ENCODE peak calls at places on chromosomes 1 and 21, in eight cellular contexts. One of them, this sample, is unnamed.

GRCh38 chr1:183279835-183280234 is 93.8 kb downstream of the LAMC2 start:
- DNase-seq in pancreas: no peak
- DNase-seq in body of pancreas: no peak
- DNase-seq in GM23338: no peak
- DNase-seq in IMR-90: peak; percentile 88
- DNase-seq in foreskin keratinocyte: peak; percentile 95
- DNase-seq in A549: no peak
- DNase-seq in OCI-LY7: no peak
- DNase-seq in this sample: peak; percentile 41

GRCh38 chr1:234604726-234605492 is 5.1 kb downstream of the IRF2BP2 start:
- DNase-seq in pancreas: no peak
- DNase-seq in body of pancreas: no peak
- DNase-seq in GM23338: no peak
- DNase-seq in IMR-90: peak; percentile 83
- DNase-seq in foreskin keratinocyte: no peak
- DNase-seq in A549: no peak
- DNase-seq in OCI-LY7: no peak
- DNase-seq in this sample: no peak

GRCh38 chr1:206727981-206728380 is 42.6 kb upstream of the IL19 start:
- DNase-seq in pancreas: no peak
- DNase-seq in body of pancreas: no peak
- DNase-seq in GM23338: no peak
- DNase-seq in IMR-90: no peak
- DNase-seq in foreskin keratinocyte: no peak
- DNase-seq in A549: no peak
- DNase-seq in OCI-LY7: no peak
- DNase-seq in this sample: no peak

GRCh38 chr21:37060296-37060695 is 12.6 kb downstream of the PIGP start:
- DNase-seq in pancreas: no peak
- DNase-seq in body of pancreas: peak; percentile 41
- DNase-seq in GM23338: peak; percentile 80
- DNase-seq in IMR-90: peak; percentile 98
- DNase-seq in foreskin keratinocyte: peak; percentile 73
- DNase-seq in A549: peak; percentile 78
- DNase-seq in OCI-LY7: peak; percentile 26
- DNase-seq in this sample: peak; percentile 27

GRCh38 chr1:230277201-230277771 is 148.8 kb downstream of the PGBD5 start:
- DNase-seq in pancreas: no peak
- DNase-seq in body of pancreas: no peak
- DNase-seq in GM23338: peak; percentile 97
- DNase-seq in IMR-90: no peak
- DNase-seq in foreskin keratinocyte: no peak
- DNase-seq in A549: no peak
- DNase-seq in OCI-LY7: peak; percentile 73
- DNase-seq in this sample: no peak

GRCh38 chr1:7265771-7266371 is 480.6 kb downstream of the CAMTA1 start:
- DNase-seq in pancreas: peak; percentile 96
- DNase-seq in body of pancreas: peak; percentile 91
- DNase-seq in GM23338: no peak
- DNase-seq in IMR-90: peak; percentile 97
- DNase-seq in foreskin keratinocyte: peak; percentile 94
- DNase-seq in A549: peak; percentile 90
- DNase-seq in OCI-LY7: no peak
- DNase-seq in this sample: no peak

GRCh38 chr1:110058591-110058990 is 11.9 kb downstream of the ALX3 start:
- DNase-seq in pancreas: no peak
- DNase-seq in body of pancreas: no peak
- DNase-seq in GM23338: no peak
- DNase-seq in IMR-90: no peak
- DNase-seq in foreskin keratinocyte: no peak
- DNase-seq in A549: no peak
- DNase-seq in OCI-LY7: no peak
- DNase-seq in this sample: no peak

GRCh38 chr1:204782118-204782700 is 88.5 kb upstream of the NFASC start:
- DNase-seq in pancreas: no peak
- DNase-seq in body of pancreas: no peak
- DNase-seq in GM23338: no peak
- DNase-seq in IMR-90: peak; percentile 4
- DNase-seq in foreskin keratinocyte: peak; percentile 10
- DNase-seq in A549: no peak
- DNase-seq in OCI-LY7: no peak
- DNase-seq in this sample: no peak

GRCh38 chr21:39681845-39682244 is 63.1 kb upstream of the IGSF5 start:
- DNase-seq in pancreas: no peak
- DNase-seq in body of pancreas: no peak
- DNase-seq in GM23338: no peak
- DNase-seq in IMR-90: peak; percentile 13
- DNase-seq in foreskin keratinocyte: peak; percentile 69
- DNase-seq in A549: no peak
- DNase-seq in OCI-LY7: no peak
- DNase-seq in this sample: no peak

GRCh38 chr1:11924334-11925195 is 1.7 kb downstream of the KIAA2013 start:
- DNase-seq in pancreas: no peak
- DNase-seq in body of pancreas: no peak
- DNase-seq in GM23338: no peak
- DNase-seq in IMR-90: no peak
- DNase-seq in foreskin keratinocyte: no peak
- DNase-seq in A549: no peak
- DNase-seq in OCI-LY7: peak; percentile 53
- DNase-seq in this sample: no peak

GRCh38 chr21:31912501-31912900 is 39.7 kb downstream of the HUNK start:
- DNase-seq in pancreas: no peak
- DNase-seq in body of pancreas: no peak
- DNase-seq in GM23338: no peak
- DNase-seq in IMR-90: no peak
- DNase-seq in foreskin keratinocyte: no peak
- DNase-seq in A549: no peak
- DNase-seq in OCI-LY7: no peak
- DNase-seq in this sample: no peak
- H3K4me1 ChIP-seq in pancreas: peaks cover 27% of the 10 kb centered on the region
- H3K4me1 ChIP-seq in body of pancreas: peaks cover 64% of the 10 kb centered on the region
- H3K4me1 ChIP-seq in GM23338: peaks cover 65% of the 10 kb centered on the region
- H3K4me1 ChIP-seq in IMR-90: peaks cover 25% of the 10 kb centered on the region
- H3K4me1 ChIP-seq in foreskin keratinocyte: peaks cover 8% of the 10 kb centered on the region
- H3K4me1 ChIP-seq in A549: peaks cover 3% of the 10 kb centered on the region
- H3K4me1 ChIP-seq in OCI-LY7: no peaks in the 10 kb centered on the region
- H3K4me1 ChIP-seq in this sample: no peaks in the 10 kb centered on the region

GRCh38 chr1:158983235-158983634 is 26.5 kb upstream of the IFI16 start:
- DNase-seq in pancreas: no peak
- DNase-seq in body of pancreas: no peak
- DNase-seq in GM23338: no peak
- DNase-seq in IMR-90: no peak
- DNase-seq in foreskin keratinocyte: no peak
- DNase-seq in A549: no peak
- DNase-seq in OCI-LY7: no peak
- DNase-seq in this sample: no peak

GRCh38 chr1:158984386-158984785 is 25.3 kb upstream of the IFI16 start:
- DNase-seq in pancreas: no peak
- DNase-seq in body of pancreas: no peak
- DNase-seq in GM23338: no peak
- DNase-seq in IMR-90: no peak
- DNase-seq in foreskin keratinocyte: no peak
- DNase-seq in A549: no peak
- DNase-seq in OCI-LY7: no peak
- DNase-seq in this sample: no peak

GRCh38 chr1:158972841-158973240 is 36.9 kb upstream of the IFI16 start:
- DNase-seq in pancreas: no peak
- DNase-seq in body of pancreas: no peak
- DNase-seq in GM23338: peak; percentile 11
- DNase-seq in IMR-90: peak; percentile 1
- DNase-seq in foreskin keratinocyte: no peak
- DNase-seq in A549: no peak
- DNase-seq in OCI-LY7: peak; percentile 59
- DNase-seq in this sample: no peak

DNA sequence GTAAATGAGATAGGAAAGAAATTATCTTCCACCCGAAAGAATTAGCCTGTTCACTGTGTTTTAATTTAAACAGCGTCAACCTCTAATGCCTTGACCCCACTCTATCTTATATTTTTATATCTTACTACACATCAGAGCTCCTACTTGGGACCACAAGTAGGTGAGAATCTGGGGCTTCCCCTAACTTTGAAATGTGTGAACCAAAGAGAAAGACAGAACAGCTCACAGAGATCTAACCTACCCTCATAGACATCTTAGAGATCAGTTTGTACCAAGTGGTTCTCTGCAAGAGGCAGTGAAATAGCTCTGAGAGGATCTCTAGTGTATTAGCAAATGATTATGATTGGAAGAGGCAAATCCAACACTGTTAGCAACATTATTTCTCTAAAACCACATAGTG is 31.0 kb upstream of the IFI16 start:
- DNase-seq in pancreas: no peak
- DNase-seq in body of pancreas: no peak
- DNase-seq in GM23338: no peak
- DNase-seq in IMR-90: no peak
- DNase-seq in foreskin keratinocyte: no peak
- DNase-seq in A549: no peak
- DNase-seq in OCI-LY7: no peak
- DNase-seq in this sample: no peak
- H3K27ac ChIP-seq in pancreas: no peak overlapping the region
- H3K27ac ChIP-seq in body of pancreas: no peak overlapping the region
- H3K27ac ChIP-seq in GM23338: no peak overlapping the region
- H3K27ac ChIP-seq in IMR-90: no peak overlapping the region
- H3K27ac ChIP-seq in foreskin keratinocyte: no peak overlapping the region
- H3K27ac ChIP-seq in A549: no peak overlapping the region
- H3K27ac ChIP-seq in OCI-LY7: no peak overlapping the region
- H3K27ac ChIP-seq in this sample: no peak overlapping the region

GRCh38 chr1:93672477-93673158 is 9.0 kb downstream of the BCAR3 start:
- DNase-seq in pancreas: no peak
- DNase-seq in body of pancreas: peak; percentile 43
- DNase-seq in GM23338: no peak
- DNase-seq in IMR-90: no peak
- DNase-seq in foreskin keratinocyte: no peak
- DNase-seq in A549: no peak
- DNase-seq in OCI-LY7: no peak
- DNase-seq in this sample: no peak
- H3K4me1 ChIP-seq in pancreas: peaks cover 9% of the 10 kb centered on the region
- H3K4me1 ChIP-seq in body of pancreas: peaks cover 26% of the 10 kb centered on the region
- H3K4me1 ChIP-seq in GM23338: peaks cover 4% of the 10 kb centered on the region
- H3K4me1 ChIP-seq in IMR-90: peaks cover 51% of the 10 kb centered on the region
- H3K4me1 ChIP-seq in foreskin keratinocyte: peaks cover 34% of the 10 kb centered on the region
- H3K4me1 ChIP-seq in A549: peaks cover 100% of the 10 kb centered on the region
- H3K4me1 ChIP-seq in OCI-LY7: no peaks in the 10 kb centered on the region
- H3K4me1 ChIP-seq in this sample: peaks cover 91% of the 10 kb centered on the region

GRCh38 chr1:92968138-92969032 is 7.1 kb upstream of the DIPK1A start:
- DNase-seq in pancreas: no peak
- DNase-seq in body of pancreas: no peak
- DNase-seq in GM23338: peak; percentile 57
- DNase-seq in IMR-90: no peak
- DNase-seq in foreskin keratinocyte: no peak
- DNase-seq in A549: peak; percentile 12
- DNase-seq in OCI-LY7: peak; percentile 63
- DNase-seq in this sample: no peak
- H3K27ac ChIP-seq in pancreas: no peak overlapping the region
- H3K27ac ChIP-seq in body of pancreas: no peak overlapping the region
- H3K27ac ChIP-seq in GM23338: no peak overlapping the region
- H3K27ac ChIP-seq in IMR-90: no peak overlapping the region
- H3K27ac ChIP-seq in foreskin keratinocyte: no peak overlapping the region
- H3K27ac ChIP-seq in A549: no peak overlapping the region
- H3K27ac ChIP-seq in OCI-LY7: peak overlapping the region; percentile 58
- H3K27ac ChIP-seq in this sample: no peak overlapping the region

GRCh38 chr1:19615438-19615837 is 28.7 kb upstream of the NBL1 start:
- DNase-seq in pancreas: no peak
- DNase-seq in body of pancreas: no peak
- DNase-seq in GM23338: no peak
- DNase-seq in IMR-90: no peak
- DNase-seq in foreskin keratinocyte: no peak
- DNase-seq in A549: no peak
- DNase-seq in OCI-LY7: no peak
- DNase-seq in this sample: no peak

GRCh38 chr1:19610282-19610978 is 33.7 kb upstream of the NBL1 start:
- DNase-seq in pancreas: no peak
- DNase-seq in body of pancreas: no peak
- DNase-seq in GM23338: no peak
- DNase-seq in IMR-90: peak; percentile 58
- DNase-seq in foreskin keratinocyte: no peak
- DNase-seq in A549: no peak
- DNase-seq in OCI-LY7: no peak
- DNase-seq in this sample: no peak

GRCh38 chr1:19613075-19613748 is 30.9 kb upstream of the NBL1 start:
- DNase-seq in pancreas: no peak
- DNase-seq in body of pancreas: no peak
- DNase-seq in GM23338: no peak
- DNase-seq in IMR-90: no peak
- DNase-seq in foreskin keratinocyte: no peak
- DNase-seq in A549: no peak
- DNase-seq in OCI-LY7: no peak
- DNase-seq in this sample: no peak

GRCh38 chr1:19616489-19616888 is 27.6 kb upstream of the NBL1 start:
- DNase-seq in pancreas: no peak
- DNase-seq in body of pancreas: no peak
- DNase-seq in GM23338: no peak
- DNase-seq in IMR-90: peak; percentile 69
- DNase-seq in foreskin keratinocyte: no peak
- DNase-seq in A549: no peak
- DNase-seq in OCI-LY7: no peak
- DNase-seq in this sample: no peak

DNA sequence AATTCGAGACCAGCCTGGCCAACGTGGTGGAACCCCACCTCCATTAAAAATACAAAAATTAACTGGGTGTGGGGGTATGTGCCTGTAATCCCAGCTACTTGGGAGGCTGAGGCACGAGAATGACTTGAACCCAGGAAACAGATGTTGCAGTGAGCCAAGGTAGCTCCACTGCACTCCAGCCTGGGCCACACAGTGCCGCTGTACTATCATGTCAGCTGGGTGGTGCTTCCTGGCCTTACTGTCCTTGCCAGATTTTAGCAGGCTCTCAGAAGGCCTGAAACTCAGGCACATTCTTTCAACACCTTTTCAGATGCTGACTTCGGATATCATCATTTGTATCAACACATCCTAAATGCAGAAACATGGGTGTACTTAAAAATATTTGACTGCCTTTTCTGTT is 31.6 kb upstream of the NBL1 start:
- DNase-seq in pancreas: no peak
- DNase-seq in body of pancreas: no peak
- DNase-seq in GM23338: no peak
- DNase-seq in IMR-90: no peak
- DNase-seq in foreskin keratinocyte: no peak
- DNase-seq in A549: no peak
- DNase-seq in OCI-LY7: no peak
- DNase-seq in this sample: no peak
- H3K4me1 ChIP-seq in pancreas: no peaks in the 10 kb centered on the region
- H3K4me1 ChIP-seq in body of pancreas: peaks cover 24% of the 10 kb centered on the region
- H3K4me1 ChIP-seq in GM23338: peaks cover 8% of the 10 kb centered on the region
- H3K4me1 ChIP-seq in IMR-90: peaks cover 10% of the 10 kb centered on the region
- H3K4me1 ChIP-seq in foreskin keratinocyte: peaks cover 17% of the 10 kb centered on the region
- H3K4me1 ChIP-seq in A549: peaks cover 22% of the 10 kb centered on the region
- H3K4me1 ChIP-seq in OCI-LY7: no peaks in the 10 kb centered on the region
- H3K4me1 ChIP-seq in this sample: peaks cover 23% of the 10 kb centered on the region

GRCh38 chr21:41315726-41316125 is 875 bp upstream of the FAM3B start:
- DNase-seq in pancreas: no peak
- DNase-seq in body of pancreas: no peak
- DNase-seq in GM23338: no peak
- DNase-seq in IMR-90: no peak
- DNase-seq in foreskin keratinocyte: no peak
- DNase-seq in A549: no peak
- DNase-seq in OCI-LY7: no peak
- DNase-seq in this sample: no peak
- H3K27ac ChIP-seq in pancreas: peak overlapping the region; percentile 93
- H3K27ac ChIP-seq in body of pancreas: peak overlapping the region; percentile 85
- H3K27ac ChIP-seq in GM23338: no peak overlapping the region
- H3K27ac ChIP-seq in IMR-90: no peak overlapping the region
- H3K27ac ChIP-seq in foreskin keratinocyte: no peak overlapping the region
- H3K27ac ChIP-seq in A549: no peak overlapping the region
- H3K27ac ChIP-seq in OCI-LY7: no peak overlapping the region
- H3K27ac ChIP-seq in this sample: no peak overlapping the region

This sample was measured in heart right ventricle.